ENCODE peak calls at places on chromosome 19, in ten cellular contexts. A is endodermal cell; D is breast epithelium; X is heart right ventricle; S is left lung; G is GM13976; L is activated CD8-positive, alpha-beta T cell treated with anti-CD3 and anti-CD28 coated beads for 36 hours; C is thoracic aorta; W is Calu3; N is fibroblast of lung. P is an unnamed sample.

GRCh38 chr19:2923510-2923909 is 21.3 kb downstream of the ZNF77 start:
- DNase-seq in A (no peak), W (no peak), G (no peak), S (no peak), X (no peak), L (no peak), D (no peak), C (no peak), N (peak), P (no peak)

GRCh38 chr19:4057913-4058695 is 8.6 kb downstream of the ZBTB7A start:
- DNase-seq in G (no peak), L (peak), N (peak), S (peak), X (peak), A (no peak), D (peak), W (peak), C (peak), P (no peak)

GRCh38 chr19:41795031-41795461 is 1.3 kb upstream of the CEACAM3 start:
- DNase-seq in L (peak), N (peak), S (no peak), X (no peak), W (peak), D (no peak), C (no peak), G (no peak), A (peak), P (peak)

GRCh38 chr19:53394522-53394973 is 401 bp upstream of the ZNF765 start:
- DNase-seq in G (no peak), A (peak), L (no peak), W (no peak), N (peak), C (peak), X (peak), S (peak), D (peak), P (peak)

GRCh38 chr19:2111425-2111824 is 14.7 kb downstream of the IZUMO4 start:
- DNase-seq in L (no peak), D (no peak), C (no peak), S (no peak), N (no peak), W (no peak), G (no peak), A (no peak), X (no peak), P (no peak)

GRCh38 chr19:5631511-5632240 is 8.8 kb downstream of the SAFB start:
- DNase-seq in C (no peak), W (no peak), S (no peak), N (no peak), G (no peak), D (no peak), A (no peak), X (no peak), L (no peak), P (no peak)

GRCh38 chr19:10643166-10643967 is 10.8 kb upstream of the ILF3 start:
- DNase-seq in C (no peak), S (no peak), D (no peak), A (no peak), X (no peak), N (no peak), G (peak), W (no peak), L (peak), P (no peak)

GRCh38 chr19:42132030-42132628 is at the start of gene POU2F2:
- DNase-seq in S (peak), W (no peak), A (peak), D (no peak), G (peak), N (no peak), X (peak), C (no peak), L (peak), P (no peak)

GRCh38 chr19:5957132-5957531 is 20.8 kb downstream of the RANBP3 start:
- DNase-seq in A (no peak), L (no peak), S (no peak), N (peak), D (no peak), C (no peak), W (no peak), X (no peak), G (no peak), P (no peak)

GRCh38 chr19:9507285-9507684 is 8.9 kb upstream of the ZNF560 start:
- DNase-seq in W (no peak), L (no peak), C (no peak), A (no peak), X (no peak), S (no peak), G (no peak), N (no peak), D (no peak), P (no peak)

GRCh38 chr19:3121821-3122511 is 13.9 kb upstream of the GNA15 start:
- DNase-seq in S (no peak), C (no peak), W (no peak), G (no peak), D (no peak), N (no peak), X (no peak), A (no peak), L (no peak), P (no peak)

GRCh38 chr19:8149261-8150094 is at the start of gene FBN3:
- DNase-seq in S (no peak), W (no peak), C (no peak), X (no peak), D (no peak), L (no peak), G (no peak), A (peak), N (no peak), P (peak)

GRCh38 chr19:7673995-7674667 is 2.8 kb upstream of the MCEMP1 start:
- DNase-seq in L (peak), N (peak), G (peak), S (peak), W (peak), C (no peak), X (peak), D (no peak), A (peak), P (no peak)

GRCh38 chr19:36255316-36255715 is 40.4 kb downstream of the ZNF146 start:
- DNase-seq in S (no peak), A (no peak), L (no peak), W (no peak), G (no peak), N (no peak), C (no peak), X (no peak), D (no peak), P (no peak)

GRCh38 chr19:4861147-4861546 is 6.3 kb downstream of the PLIN3 start:
- DNase-seq in L (no peak), W (peak), A (no peak), D (peak), X (no peak), N (no peak), S (no peak), G (no peak), C (no peak), P (no peak)

GRCh38 chr19:16654151-16654550 is 5.8 kb downstream of the SMIM7 start:
- DNase-seq in C (no peak), A (peak), G (no peak), L (no peak), W (no peak), S (no peak), D (no peak), X (no peak), N (no peak), P (no peak)

GRCh38 chr19:9165256-9165655 is 13.5 kb upstream of the OR7D2 start:
- DNase-seq in N (no peak), C (no peak), A (no peak), G (no peak), X (no peak), L (no peak), S (no peak), D (no peak), W (no peak), P (no peak)

GRCh38 chr19:48418317-48419064 is 25.0 kb downstream of the GRIN2D start:
- DNase-seq in C (no peak), A (peak), X (no peak), G (no peak), D (no peak), N (peak), S (no peak), W (no peak), L (peak), P (no peak)

GRCh38 chr19:48746738-48747575 is at the start of gene IZUMO1:
- DNase-seq in A (peak), D (no peak), G (peak), C (peak), X (peak), L (peak), S (peak), N (peak), W (no peak), P (peak)

GRCh38 chr19:18764591-18765051 is 26.5 kb downstream of the COMP start:
- DNase-seq in A (no peak), D (no peak), N (peak), G (no peak), C (no peak), W (no peak), L (no peak), X (no peak), S (no peak), P (no peak)

GRCh38 chr19:47507924-47508553 is 6.8 kb downstream of the NAPA start:
- DNase-seq in D (no peak), N (no peak), L (no peak), C (no peak), W (no peak), G (no peak), A (peak), S (no peak), X (no peak), P (no peak)

GRCh38 chr19:54136086-54136863 is 1.3 kb upstream of the CNOT3 start:
- DNase-seq in N (peak), D (no peak), X (no peak), G (no peak), S (no peak), L (no peak), W (no peak), C (no peak), A (peak), P (no peak)

GRCh38 chr19:7480975-7481265 is 7.9 kb downstream of the PEX11G start:
- DNase-seq in L (no peak), N (no peak), D (no peak), S (peak), G (no peak), X (no peak), W (no peak), C (no peak), A (no peak), P (no peak)

GRCh38 chr19:6108721-6109633 is 1.3 kb downstream of the RFX2 start:
- DNase-seq in X (peak), D (peak), N (peak), C (peak), G (no peak), W (peak), L (peak), A (peak), S (peak), P (no peak)

GRCh38 chr19:4497770-4498389 is 20.4 kb downstream of the PLIN4 start:
- DNase-seq in L (no peak), X (no peak), C (no peak), S (no peak), N (no peak), A (no peak), G (no peak), W (no peak), D (no peak), P (no peak)

GRCh38 chr19:46181386-46181774 is 33.3 kb downstream of the IGFL2 start:
- DNase-seq in X (no peak), G (no peak), W (no peak), S (no peak), D (no peak), A (peak), L (peak), C (no peak), N (peak), P (no peak)

GRCh38 chr19:3710265-3710812 is 2.2 kb downstream of the TJP3 start:
- DNase-seq in W (peak), N (peak), S (peak), L (no peak), X (peak), C (no peak), D (peak), A (peak), G (no peak), P (no peak)

GRCh38 chr19:2523630-2524311 is 47.8 kb downstream of the GADD45B start:
- DNase-seq in A (no peak), L (no peak), S (no peak), N (peak), G (no peak), X (no peak), C (peak), W (no peak), D (no peak), P (no peak)

GRCh38 chr19:47021536-47022139 is 2.0 kb downstream of the NPAS1 start:
- DNase-seq in C (no peak), L (no peak), W (no peak), D (no peak), X (no peak), S (no peak), N (peak), G (no peak), A (peak), P (no peak)

GRCh38 chr19:48006762-48007161 is 12.3 kb downstream of the ELSPBP1 start:
- DNase-seq in S (no peak), W (peak), D (no peak), N (no peak), L (peak), X (no peak), A (peak), C (no peak), G (no peak), P (no peak)

GRCh38 chr19:1410136-1410786 is 2.9 kb downstream of the DAZAP1 start:
- DNase-seq in S (no peak), L (peak), C (no peak), W (no peak), D (no peak), X (no peak), A (no peak), G (no peak), N (peak), P (no peak)

GRCh38 chr19:10289167-10289835 is 451 bp upstream of the ICAM5 start:
- DNase-seq in D (no peak), L (peak), W (no peak), A (peak), X (no peak), C (no peak), S (peak), G (peak), N (no peak), P (no peak)

GRCh38 chr19:53132231-53132991 is at the start of gene ZNF415:
- DNase-seq in S (peak), C (peak), A (peak), X (peak), L (peak), N (peak), G (peak), D (peak), W (no peak), P (peak)

GRCh38 chr19:4566402-4567051 is 7.0 kb upstream of the SEMA6B start:
- DNase-seq in W (no peak), S (no peak), N (no peak), C (no peak), G (no peak), X (no peak), A (no peak), D (no peak), L (no peak), P (no peak)

GRCh38 chr19:33971073-33971472 is 174.4 kb downstream of the KCTD15 start:
- DNase-seq in D (no peak), G (no peak), A (no peak), W (no peak), X (no peak), C (no peak), L (no peak), S (no peak), N (no peak), P (no peak)

GRCh38 chr19:17726136-17726741 is 7.0 kb downstream of the MAP1S start:
- DNase-seq in L (no peak), N (no peak), W (no peak), X (no peak), S (no peak), C (no peak), A (no peak), D (no peak), G (no peak), P (no peak)

GRCh38 chr19:17727843-17728242 is 8.6 kb downstream of the MAP1S start:
- DNase-seq in X (no peak), S (no peak), D (no peak), W (no peak), C (no peak), N (no peak), L (no peak), A (no peak), G (no peak), P (no peak)

GRCh38 chr19:17726914-17727773 is 7.9 kb downstream of the MAP1S start:
- DNase-seq in A (no peak), C (no peak), D (no peak), S (no peak), W (no peak), N (no peak), G (no peak), L (no peak), X (no peak), P (no peak)

GRCh38 chr19:17724655-17725054 is 5.4 kb downstream of the MAP1S start:
- DNase-seq in W (no peak), D (no peak), G (no peak), X (no peak), N (no peak), A (no peak), S (no peak), C (no peak), L (no peak), P (no peak)

GRCh38 chr19:17725422-17726078 is 6.3 kb downstream of the MAP1S start:
- DNase-seq in S (no peak), X (no peak), G (peak), N (no peak), W (no peak), A (peak), D (no peak), C (no peak), L (peak), P (no peak)
- TF ChIP-seq CTCF in S (no peak), X (no peak), G (peak), N (peak), W (peak), A (peak), D (no peak), C (no peak), L (peak), P (peak)

GRCh38 chr19:29367701-29368306 is 154.9 kb upstream of the UQCRFS1 start:
- DNase-seq in C (no peak), S (no peak), D (no peak), L (no peak), A (peak), W (no peak), N (no peak), X (no peak), G (peak), P (no peak)

GRCh38 chr19:29365836-29366417 is 153.0 kb upstream of the UQCRFS1 start:
- DNase-seq in N (no peak), S (no peak), C (no peak), W (no peak), X (no peak), G (no peak), L (no peak), D (no peak), A (no peak), P (no peak)

GRCh38 chr19:29366757-29367156 is 153.8 kb upstream of the UQCRFS1 start:
- DNase-seq in L (no peak), S (no peak), D (no peak), A (peak), N (no peak), W (no peak), X (no peak), C (no peak), G (no peak), P (no peak)

GRCh38 chr19:29364224-29364726 is 151.3 kb upstream of the UQCRFS1 start:
- DNase-seq in X (no peak), A (peak), C (no peak), S (no peak), L (no peak), G (no peak), D (no peak), W (no peak), N (no peak), P (no peak)

GRCh38 chr19:29364999-29365398 is 152.0 kb upstream of the UQCRFS1 start:
- DNase-seq in D (no peak), G (no peak), W (no peak), C (no peak), L (no peak), S (no peak), A (no peak), X (no peak), N (no peak), P (no peak)
- TF ChIP-seq CTCF in D (no peak), G (no peak), W (no peak), C (no peak), L (peak), S (no peak), A (no peak), X (no peak), N (no peak), P (no peak)

DNA sequence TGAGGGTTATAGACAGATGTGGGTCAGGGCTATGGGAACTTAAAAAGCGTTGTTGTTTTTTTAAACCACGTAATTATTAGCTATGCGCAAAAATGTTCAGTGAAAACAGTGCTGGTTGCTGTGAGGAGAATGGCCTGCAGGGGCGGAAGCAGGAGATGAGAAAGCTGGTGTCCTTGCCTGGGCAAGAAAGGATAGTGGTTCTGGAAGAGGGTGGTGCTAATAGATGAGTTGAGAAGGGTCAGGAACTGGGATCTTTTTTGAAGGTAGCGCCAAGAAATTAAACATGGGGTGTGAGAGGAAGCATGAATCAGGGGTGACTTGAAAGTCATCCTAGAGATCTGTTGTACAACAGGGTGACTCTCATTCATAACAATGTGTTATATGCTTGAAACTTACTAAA is 4.8 kb upstream of the SMG9 start:
- DNase-seq in X (no peak), N (peak), L (no peak), A (peak), S (no peak), W (no peak), D (no peak), G (no peak), C (no peak), P (no peak)
- TF ChIP-seq CTCF in X (no peak), N (peak), L (no peak), A (peak), S (no peak), W (peak), D (no peak), G (no peak), C (no peak), P (peak)

DNA sequence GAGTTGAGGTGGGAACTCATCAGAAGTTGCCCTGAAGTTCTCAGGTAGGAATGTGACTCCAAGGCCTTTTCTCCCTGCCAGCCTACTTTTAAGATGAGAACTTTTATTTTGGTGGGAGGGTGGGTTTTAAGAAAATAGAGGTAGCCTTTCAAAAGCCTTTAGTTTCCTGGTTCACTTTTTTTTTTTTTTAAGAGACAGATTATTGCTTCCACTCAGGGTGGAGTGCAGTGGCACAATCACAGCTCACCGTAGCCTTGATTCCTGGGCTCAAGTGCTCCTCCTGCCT is 3.0 kb downstream of the C19orf67 start:
- DNase-seq in C (no peak), A (no peak), D (no peak), W (no peak), N (no peak), L (no peak), G (no peak), X (no peak), S (no peak), P (no peak)
- TF ChIP-seq CTCF in C (no peak), A (no peak), D (no peak), W (no peak), N (no peak), L (no peak), G (no peak), X (no peak), S (no peak), P (no peak)

GRCh38 chr19:55640043-55640576 is 692 bp upstream of the ZNF580 start:
- DNase-seq in A (peak), X (peak), L (peak), N (peak), G (peak), W (no peak), C (no peak), D (peak), S (peak), P (no peak)
- TF ChIP-seq CTCF in A (no peak), X (no peak), L (no peak), N (peak), G (peak), W (no peak), C (peak), D (peak), S (peak), P (no peak)

DNA sequence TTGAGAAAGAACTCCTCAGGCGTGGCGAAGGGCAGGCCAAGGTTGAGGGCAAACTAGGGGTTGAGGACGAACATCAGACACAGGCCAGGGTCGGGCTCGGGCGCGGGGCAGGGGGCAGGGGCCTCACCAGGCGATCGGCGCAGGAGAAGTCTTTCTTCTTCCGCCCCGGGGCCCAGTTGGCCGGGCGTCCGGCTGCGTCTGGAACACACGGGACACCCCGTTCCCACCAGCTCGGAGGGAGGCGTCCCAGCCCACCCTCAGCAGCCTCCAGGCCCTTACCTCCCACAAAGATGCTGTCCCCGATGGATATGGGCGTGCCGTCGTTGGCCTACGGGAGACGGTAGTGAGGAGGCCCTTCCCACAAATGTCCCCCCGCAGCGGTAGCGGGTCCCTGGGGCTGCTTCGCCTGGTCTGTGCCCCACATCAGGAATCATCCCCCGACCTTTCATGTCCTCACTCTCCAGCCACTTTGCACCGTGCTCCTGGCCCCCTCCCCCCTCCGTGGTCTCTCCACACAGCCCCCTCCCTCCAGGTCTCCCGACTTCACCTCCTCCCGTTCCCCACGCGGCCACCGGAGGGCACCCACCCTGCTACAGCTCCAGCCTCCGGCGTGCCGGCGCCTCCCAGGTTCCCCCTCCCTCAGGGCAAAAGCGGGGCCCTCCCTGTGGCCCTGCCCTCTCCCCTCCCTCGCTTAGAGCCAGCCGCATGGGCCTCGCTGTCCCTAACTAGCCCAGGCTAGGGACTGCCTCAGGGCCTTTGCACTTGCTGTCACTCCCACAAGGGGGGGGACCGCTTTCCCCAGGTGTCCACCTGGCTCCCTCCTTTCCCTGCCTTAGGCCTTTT is 4.7 kb downstream of the PNKP start:
- DNase-seq in A (peak), D (no peak), L (no peak), W (peak), G (no peak), X (no peak), N (no peak), S (peak), C (no peak), P (no peak)
- TF ChIP-seq CTCF in A (peak), D (no peak), L (no peak), W (no peak), G (no peak), X (no peak), N (peak), S (no peak), C (no peak), P (peak)

P was measured in progenitor cell of endocrine pancreas.